ENCODE peak calls at places on chromosomes 2 and 18, in ten cellular contexts. One of them, this sample, is unnamed.

GRCh38 chr2:26724004-26724750 is 31.7 kb downstream of the KCNK3 start:
- DNase-seq in AG09319: peak; percentile 47
- DNase-seq in RCC 7860: peak; percentile 90
- DNase-seq in Daoy: peak; percentile 86
- DNase-seq in WERI-Rb-1: no peak
- DNase-seq in T-helper 9 cell: no peak
- DNase-seq in EL: peak; percentile 94
- DNase-seq in psoas muscle: peak; percentile 78
- DNase-seq in NAMALWA: no peak
- DNase-seq in thoracic aorta: peak; percentile 58
- DNase-seq in this sample: peak; percentile 95

GRCh38 chr2:44776924-44777480 is 164.5 kb upstream of the SIX3 start:
- DNase-seq in AG09319: no peak
- DNase-seq in RCC 7860: no peak
- DNase-seq in Daoy: no peak
- DNase-seq in WERI-Rb-1: no peak
- DNase-seq in T-helper 9 cell: no peak
- DNase-seq in EL: no peak
- DNase-seq in psoas muscle: no peak
- DNase-seq in NAMALWA: no peak
- DNase-seq in thoracic aorta: no peak
- DNase-seq in this sample: no peak

GRCh38 chr18:46866524-46866923 is 50.8 kb downstream of the PIAS2 start:
- DNase-seq in AG09319: no peak
- DNase-seq in RCC 7860: no peak
- DNase-seq in Daoy: no peak
- DNase-seq in WERI-Rb-1: no peak
- DNase-seq in T-helper 9 cell: no peak
- DNase-seq in EL: no peak
- DNase-seq in psoas muscle: no peak
- DNase-seq in NAMALWA: no peak
- DNase-seq in thoracic aorta: no peak
- DNase-seq in this sample: no peak

GRCh38 chr2:10688921-10689807 is 611 bp downstream of the NOL10 start:
- DNase-seq in AG09319: no peak
- DNase-seq in RCC 7860: no peak
- DNase-seq in Daoy: no peak
- DNase-seq in WERI-Rb-1: peak; percentile 18
- DNase-seq in T-helper 9 cell: no peak
- DNase-seq in EL: no peak
- DNase-seq in psoas muscle: peak; percentile 54
- DNase-seq in NAMALWA: peak; percentile 32
- DNase-seq in thoracic aorta: no peak
- DNase-seq in this sample: peak; percentile 70

GRCh38 chr2:134193006-134193405 is 60.9 kb upstream of the MGAT5 start:
- DNase-seq in AG09319: no peak
- DNase-seq in RCC 7860: no peak
- DNase-seq in Daoy: peak; percentile 43
- DNase-seq in WERI-Rb-1: no peak
- DNase-seq in T-helper 9 cell: no peak
- DNase-seq in EL: peak; percentile 70
- DNase-seq in psoas muscle: no peak
- DNase-seq in NAMALWA: no peak
- DNase-seq in thoracic aorta: no peak
- DNase-seq in this sample: peak; percentile 58

GRCh38 chr18:27685807-27686412 is 491.0 kb downstream of the CDH2 start:
- DNase-seq in AG09319: peak; percentile 4
- DNase-seq in RCC 7860: no peak
- DNase-seq in Daoy: peak; percentile 26
- DNase-seq in WERI-Rb-1: peak; percentile 43
- DNase-seq in T-helper 9 cell: no peak
- DNase-seq in EL: peak; percentile 53
- DNase-seq in psoas muscle: no peak
- DNase-seq in NAMALWA: peak; percentile 48
- DNase-seq in thoracic aorta: no peak
- DNase-seq in this sample: peak; percentile 31

GRCh38 chr2:117945296-117945695 is 68.6 kb downstream of the CCDC93 start:
- DNase-seq in AG09319: no peak
- DNase-seq in RCC 7860: no peak
- DNase-seq in Daoy: no peak
- DNase-seq in WERI-Rb-1: no peak
- DNase-seq in T-helper 9 cell: no peak
- DNase-seq in EL: no peak
- DNase-seq in psoas muscle: no peak
- DNase-seq in NAMALWA: no peak
- DNase-seq in thoracic aorta: no peak
- DNase-seq in this sample: no peak

GRCh38 chr2:219728993-219729487 is 101.6 kb downstream of the SLC4A3 start:
- DNase-seq in AG09319: no peak
- DNase-seq in RCC 7860: no peak
- DNase-seq in Daoy: no peak
- DNase-seq in WERI-Rb-1: no peak
- DNase-seq in T-helper 9 cell: no peak
- DNase-seq in EL: no peak
- DNase-seq in psoas muscle: no peak
- DNase-seq in NAMALWA: no peak
- DNase-seq in thoracic aorta: no peak
- DNase-seq in this sample: no peak

GRCh38 chr2:238872628-238873400 is 24.9 kb downstream of the TWIST2 start:
- DNase-seq in AG09319: no peak
- DNase-seq in RCC 7860: no peak
- DNase-seq in Daoy: no peak
- DNase-seq in WERI-Rb-1: no peak
- DNase-seq in T-helper 9 cell: no peak
- DNase-seq in EL: no peak
- DNase-seq in psoas muscle: no peak
- DNase-seq in NAMALWA: no peak
- DNase-seq in thoracic aorta: no peak
- DNase-seq in this sample: no peak

GRCh38 chr18:68840554-68841263 is 42.8 kb downstream of the CCDC102B start:
- DNase-seq in AG09319: peak; percentile 73
- DNase-seq in RCC 7860: peak; percentile 9
- DNase-seq in Daoy: peak; percentile 71
- DNase-seq in WERI-Rb-1: no peak
- DNase-seq in T-helper 9 cell: no peak
- DNase-seq in EL: peak; percentile 91
- DNase-seq in psoas muscle: no peak
- DNase-seq in NAMALWA: no peak
- DNase-seq in thoracic aorta: no peak
- DNase-seq in this sample: peak; percentile 47

GRCh38 chr18:12245793-12246135 is 8.4 kb upstream of the CIDEA start:
- DNase-seq in AG09319: no peak
- DNase-seq in RCC 7860: no peak
- DNase-seq in Daoy: no peak
- DNase-seq in WERI-Rb-1: no peak
- DNase-seq in T-helper 9 cell: no peak
- DNase-seq in EL: no peak
- DNase-seq in psoas muscle: no peak
- DNase-seq in NAMALWA: no peak
- DNase-seq in thoracic aorta: no peak
- DNase-seq in this sample: no peak

GRCh38 chr2:149858916-149859634 is 271.5 kb upstream of the MMADHC start:
- DNase-seq in AG09319: no peak
- DNase-seq in RCC 7860: no peak
- DNase-seq in Daoy: peak; percentile 4
- DNase-seq in WERI-Rb-1: no peak
- DNase-seq in T-helper 9 cell: no peak
- DNase-seq in EL: peak; percentile 62
- DNase-seq in psoas muscle: no peak
- DNase-seq in NAMALWA: no peak
- DNase-seq in thoracic aorta: no peak
- DNase-seq in this sample: no peak

GRCh38 chr18:61833387-61833786 is 59.4 kb downstream of the RNF152 start:
- DNase-seq in AG09319: peak; percentile 41
- DNase-seq in RCC 7860: no peak
- DNase-seq in Daoy: peak; percentile 21
- DNase-seq in WERI-Rb-1: no peak
- DNase-seq in T-helper 9 cell: no peak
- DNase-seq in EL: peak; percentile 68
- DNase-seq in psoas muscle: no peak
- DNase-seq in NAMALWA: peak; percentile 7
- DNase-seq in thoracic aorta: no peak
- DNase-seq in this sample: no peak

GRCh38 chr2:233156001-233156400 is 95.5 kb upstream of the ATG16L1 start:
- DNase-seq in AG09319: no peak
- DNase-seq in RCC 7860: no peak
- DNase-seq in Daoy: no peak
- DNase-seq in WERI-Rb-1: no peak
- DNase-seq in T-helper 9 cell: no peak
- DNase-seq in EL: no peak
- DNase-seq in psoas muscle: no peak
- DNase-seq in NAMALWA: no peak
- DNase-seq in thoracic aorta: no peak
- DNase-seq in this sample: no peak

GRCh38 chr18:32918692-32919250 is 145.9 kb upstream of the KLHL14 start:
- DNase-seq in AG09319: no peak
- DNase-seq in RCC 7860: no peak
- DNase-seq in Daoy: no peak
- DNase-seq in WERI-Rb-1: no peak
- DNase-seq in T-helper 9 cell: no peak
- DNase-seq in EL: no peak
- DNase-seq in psoas muscle: no peak
- DNase-seq in NAMALWA: no peak
- DNase-seq in thoracic aorta: no peak
- DNase-seq in this sample: no peak

GRCh38 chr2:97645112-97645699 is 656 bp upstream of the COX5B start:
- DNase-seq in AG09319: no peak
- DNase-seq in RCC 7860: no peak
- DNase-seq in Daoy: peak; percentile 22
- DNase-seq in WERI-Rb-1: no peak
- DNase-seq in T-helper 9 cell: no peak
- DNase-seq in EL: peak; percentile 13
- DNase-seq in psoas muscle: no peak
- DNase-seq in NAMALWA: no peak
- DNase-seq in thoracic aorta: no peak
- DNase-seq in this sample: no peak

GRCh38 chr2:4618141-4618540 is 914.8 kb downstream of the DCDC2C start:
- DNase-seq in AG09319: no peak
- DNase-seq in RCC 7860: no peak
- DNase-seq in Daoy: no peak
- DNase-seq in WERI-Rb-1: no peak
- DNase-seq in T-helper 9 cell: no peak
- DNase-seq in EL: no peak
- DNase-seq in psoas muscle: no peak
- DNase-seq in NAMALWA: no peak
- DNase-seq in thoracic aorta: no peak
- DNase-seq in this sample: no peak

GRCh38 chr2:64987963-64988419 is 1.2 kb upstream of the SLC1A4 start:
- DNase-seq in AG09319: no peak
- DNase-seq in RCC 7860: peak; percentile 74
- DNase-seq in Daoy: no peak
- DNase-seq in WERI-Rb-1: no peak
- DNase-seq in T-helper 9 cell: no peak
- DNase-seq in EL: no peak
- DNase-seq in psoas muscle: no peak
- DNase-seq in NAMALWA: no peak
- DNase-seq in thoracic aorta: no peak
- DNase-seq in this sample: no peak

GRCh38 chr18:10133516-10133915 is 219.7 kb downstream of the VAPA start:
- DNase-seq in AG09319: no peak
- DNase-seq in RCC 7860: no peak
- DNase-seq in Daoy: no peak
- DNase-seq in WERI-Rb-1: no peak
- DNase-seq in T-helper 9 cell: no peak
- DNase-seq in EL: no peak
- DNase-seq in psoas muscle: no peak
- DNase-seq in NAMALWA: no peak
- DNase-seq in thoracic aorta: no peak
- DNase-seq in this sample: no peak

GRCh38 chr2:39893616-39894015 is 114.6 kb upstream of the THUMPD2 start:
- DNase-seq in AG09319: no peak
- DNase-seq in RCC 7860: no peak
- DNase-seq in Daoy: peak; percentile 24
- DNase-seq in WERI-Rb-1: no peak
- DNase-seq in T-helper 9 cell: no peak
- DNase-seq in EL: no peak
- DNase-seq in psoas muscle: no peak
- DNase-seq in NAMALWA: no peak
- DNase-seq in thoracic aorta: no peak
- DNase-seq in this sample: no peak

This sample was measured in adrenal gland.